ENCODE peak calls at places on chromosomes 4 and X, in four cellular contexts. One of them, this sample, is unnamed.

GRCh38 chr4:6779667-6780565 is 2.6 kb upstream of the KIAA0232 start:
- DNase-seq in A549: no peak
- DNase-seq in K562: peak; percentile 24
- DNase-seq in IMR-90: peak; percentile 40
- DNase-seq in this sample: no peak

GRCh38 chr4:139704915-139705485 is 39.4 kb downstream of the MGST2 start:
- DNase-seq in A549: peak; percentile 41
- DNase-seq in K562: peak; percentile 18
- DNase-seq in IMR-90: peak; percentile 42
- DNase-seq in this sample: no peak

GRCh38 chrX:13535371-13535770 is 34.0 kb upstream of the EGFL6 start:
- DNase-seq in A549: no peak
- DNase-seq in K562: no peak
- DNase-seq in IMR-90: no peak
- DNase-seq in this sample: no peak

GRCh38 chr4:89757154-89757723 is 79.7 kb downstream of the SNCA start:
- DNase-seq in A549: no peak
- DNase-seq in K562: no peak
- DNase-seq in IMR-90: no peak
- DNase-seq in this sample: no peak

GRCh38 chr4:109648266-109648996 is 54.8 kb downstream of the CASP6 start:
- DNase-seq in A549: no peak
- DNase-seq in K562: no peak
- DNase-seq in IMR-90: no peak
- DNase-seq in this sample: peak; percentile 21

GRCh38 chrX:10620121-10620699 is at the start of gene MID1:
- DNase-seq in A549: peak; percentile 85
- DNase-seq in K562: no peak
- DNase-seq in IMR-90: peak; percentile 80
- DNase-seq in this sample: no peak

GRCh38 chr4:88378691-88379559 is at the start of gene HERC6:
- DNase-seq in A549: peak; percentile 83
- DNase-seq in K562: peak; percentile 55
- DNase-seq in IMR-90: peak; percentile 78
- DNase-seq in this sample: peak; percentile 84

GRCh38 chr4:185761352-185762235 is 50.4 kb downstream of the SORBS2 start:
- DNase-seq in A549: no peak
- DNase-seq in K562: no peak
- DNase-seq in IMR-90: no peak
- DNase-seq in this sample: no peak

GRCh38 chr4:74590476-74590875 is 145.5 kb downstream of the AREG start:
- DNase-seq in A549: no peak
- DNase-seq in K562: no peak
- DNase-seq in IMR-90: no peak
- DNase-seq in this sample: no peak

GRCh38 chrX:136608295-136608933 is 39.5 kb upstream of the CD40LG start:
- DNase-seq in A549: peak; percentile 32
- DNase-seq in K562: peak; percentile 2
- DNase-seq in IMR-90: no peak
- DNase-seq in this sample: no peak

GRCh38 chr4:86892639-86892965 is 380 bp upstream of the C4orf36 start:
- DNase-seq in A549: no peak
- DNase-seq in K562: no peak
- DNase-seq in IMR-90: no peak
- DNase-seq in this sample: no peak

GRCh38 chrX:70979136-70979762 is 48.4 kb upstream of the SLC7A3 start:
- DNase-seq in A549: peak; percentile 42
- DNase-seq in K562: peak; percentile 54
- DNase-seq in IMR-90: peak; percentile 52
- DNase-seq in this sample: no peak

DNA sequence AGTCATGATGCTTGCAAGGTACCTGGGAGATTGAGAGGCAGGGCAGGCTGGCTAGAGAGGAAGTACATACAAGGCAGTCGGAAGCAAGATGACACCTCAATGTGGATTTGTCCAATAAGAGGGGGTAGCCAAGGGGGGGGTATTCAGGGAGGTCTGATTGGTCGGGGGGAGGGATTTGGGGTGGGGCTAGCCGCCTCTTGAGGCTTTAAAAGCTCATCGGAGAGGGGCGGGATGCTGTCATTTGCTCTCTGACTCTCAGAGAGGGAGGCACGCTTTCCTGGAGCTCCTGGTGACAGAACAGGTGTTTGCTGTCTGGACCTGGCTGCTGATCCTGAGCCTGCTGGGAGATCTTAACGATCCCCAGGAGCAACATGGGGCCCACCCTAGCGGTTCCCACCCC is at the start of gene GPR50:
- DNase-seq in A549: no peak
- DNase-seq in K562: no peak
- DNase-seq in IMR-90: no peak
- DNase-seq in this sample: no peak
- TF ChIP-seq ELK1 in A549: no peak
- TF ChIP-seq ELK1 in K562: no peak
- TF ChIP-seq ELK1 in IMR-90: no peak
- TF ChIP-seq ELK1 in this sample: no peak

DNA sequence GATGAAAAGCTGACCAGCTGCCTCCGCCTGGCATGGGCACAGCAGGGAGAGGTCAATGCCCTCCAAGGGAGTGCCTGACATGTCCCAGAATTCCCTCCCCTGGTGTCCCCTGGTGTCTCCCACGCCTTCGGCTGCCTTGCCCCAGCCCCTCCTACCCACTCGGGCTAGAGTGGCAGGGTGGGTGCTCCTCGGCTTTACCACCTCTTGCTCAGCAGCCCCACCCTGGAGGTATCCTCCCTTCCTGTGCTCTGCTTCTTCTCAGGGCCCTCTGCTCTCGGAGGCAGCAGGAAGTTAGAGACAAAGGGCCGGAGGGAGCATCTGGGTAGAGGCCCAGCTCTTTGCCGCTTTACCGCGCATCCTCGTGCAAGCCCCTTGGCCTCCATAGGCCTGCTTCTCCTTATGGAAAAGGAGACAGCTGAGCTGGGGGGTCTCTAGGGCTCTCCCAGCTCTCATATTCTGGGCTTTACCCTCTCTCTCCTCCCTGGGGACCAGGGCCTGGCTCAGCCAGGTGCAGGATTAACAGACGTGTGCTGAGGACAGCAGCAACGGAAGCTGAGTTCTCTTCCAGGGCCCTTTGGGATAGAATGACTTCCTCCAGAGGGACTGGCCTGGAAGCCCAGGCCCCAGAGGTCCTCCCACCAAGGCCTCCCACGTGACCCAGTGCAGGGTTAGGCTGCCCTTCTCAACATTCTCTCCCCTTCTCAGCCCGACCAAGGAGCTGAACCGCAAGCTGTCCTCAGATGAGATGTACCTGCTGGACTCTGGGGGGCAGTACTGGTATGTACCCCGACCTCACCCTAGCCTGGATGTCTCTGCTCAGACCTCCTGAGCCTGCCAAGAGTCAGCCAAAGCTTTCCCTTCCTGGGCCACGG is 17.2 kb downstream of the XPNPEP2 start:
- DNase-seq in A549: no peak
- DNase-seq in K562: peak; percentile 30
- DNase-seq in IMR-90: no peak
- DNase-seq in this sample: no peak
- TF ChIP-seq ELK1 in A549: no peak
- TF ChIP-seq ELK1 in K562: no peak
- TF ChIP-seq ELK1 in IMR-90: no peak
- TF ChIP-seq ELK1 in this sample: no peak

GRCh38 chrX:45623266-45623665 is 422.6 kb upstream of the DIPK2B start:
- DNase-seq in A549: peak; percentile 26
- DNase-seq in K562: no peak
- DNase-seq in IMR-90: peak; percentile 91
- DNase-seq in this sample: no peak
- TF ChIP-seq ELK1 in A549: no peak
- TF ChIP-seq ELK1 in K562: no peak
- TF ChIP-seq ELK1 in IMR-90: no peak
- TF ChIP-seq ELK1 in this sample: no peak

DNA sequence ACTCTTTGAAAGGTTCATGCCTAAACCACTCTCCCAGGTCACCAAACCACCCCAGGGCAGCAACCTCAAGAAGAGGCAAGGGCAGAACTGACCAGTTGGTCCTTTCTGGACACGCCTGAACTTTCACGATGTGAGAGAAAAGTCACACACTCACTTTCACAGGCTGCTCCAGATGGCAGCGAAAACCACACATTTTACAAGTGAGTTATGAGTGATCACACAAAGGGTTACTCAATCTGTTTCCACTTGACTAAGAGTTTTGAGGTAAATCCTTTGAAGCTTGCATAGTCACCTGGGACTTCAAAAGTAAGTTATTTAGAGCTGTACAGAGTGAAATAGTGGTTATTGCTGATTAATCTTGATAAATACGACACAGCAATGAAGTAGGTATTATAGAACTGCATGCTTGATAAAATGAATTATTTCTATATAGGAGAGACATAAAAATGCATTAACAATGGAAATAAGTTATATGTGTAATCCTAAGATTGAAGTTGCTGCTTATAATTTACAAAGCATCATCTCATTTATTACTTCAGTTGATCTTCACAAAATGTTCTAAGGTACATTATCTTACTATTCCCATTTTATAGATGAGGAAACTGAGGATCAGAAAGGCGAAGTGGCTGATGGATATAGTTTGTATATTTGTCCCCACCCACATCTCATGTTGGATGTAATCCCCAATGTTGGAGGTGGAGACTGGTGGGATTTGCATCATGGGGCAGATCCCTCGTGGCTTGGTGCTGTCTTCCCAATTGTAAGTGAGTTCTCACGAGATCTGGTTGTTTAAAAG is 103.0 kb upstream of the KLF3 start:
- DNase-seq in A549: no peak
- DNase-seq in K562: no peak
- DNase-seq in IMR-90: no peak
- DNase-seq in this sample: peak; percentile 54
- TF ChIP-seq ELK1 in A549: no peak
- TF ChIP-seq ELK1 in K562: no peak
- TF ChIP-seq ELK1 in IMR-90: no peak
- TF ChIP-seq ELK1 in this sample: no peak

GRCh38 chr4:127126718-127127117 is 506.0 kb upstream of the INTU start:
- DNase-seq in A549: no peak
- DNase-seq in K562: no peak
- DNase-seq in IMR-90: peak; percentile 55
- DNase-seq in this sample: no peak
- TF ChIP-seq ELK1 in A549: no peak
- TF ChIP-seq ELK1 in K562: no peak
- TF ChIP-seq ELK1 in IMR-90: no peak
- TF ChIP-seq ELK1 in this sample: no peak

DNA sequence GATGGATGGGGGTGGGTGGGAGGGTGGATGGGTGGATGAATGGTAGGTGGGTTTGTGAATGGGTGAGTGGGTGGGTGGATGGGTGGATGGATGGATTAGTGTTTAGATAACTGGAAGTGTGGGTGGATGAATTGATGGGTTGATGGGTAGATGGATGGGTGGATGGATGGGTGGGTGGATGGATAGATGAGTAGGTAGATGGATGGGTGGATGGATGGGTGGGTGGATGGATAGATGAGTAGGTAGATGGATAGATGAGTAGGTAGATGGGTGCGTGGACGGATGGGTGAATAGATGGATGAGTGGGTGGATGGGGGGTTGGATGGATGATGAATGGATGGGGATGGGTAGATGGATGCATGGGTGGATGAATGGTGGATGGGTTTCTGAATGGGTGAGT is 20.3 kb upstream of the ASMTL start:
- DNase-seq in A549: no peak
- DNase-seq in K562: no peak
- DNase-seq in IMR-90: no peak
- DNase-seq in this sample: no peak
- TF ChIP-seq ELK1 in A549: no peak
- TF ChIP-seq ELK1 in K562: no peak
- TF ChIP-seq ELK1 in IMR-90: no peak
- TF ChIP-seq ELK1 in this sample: no peak

DNA sequence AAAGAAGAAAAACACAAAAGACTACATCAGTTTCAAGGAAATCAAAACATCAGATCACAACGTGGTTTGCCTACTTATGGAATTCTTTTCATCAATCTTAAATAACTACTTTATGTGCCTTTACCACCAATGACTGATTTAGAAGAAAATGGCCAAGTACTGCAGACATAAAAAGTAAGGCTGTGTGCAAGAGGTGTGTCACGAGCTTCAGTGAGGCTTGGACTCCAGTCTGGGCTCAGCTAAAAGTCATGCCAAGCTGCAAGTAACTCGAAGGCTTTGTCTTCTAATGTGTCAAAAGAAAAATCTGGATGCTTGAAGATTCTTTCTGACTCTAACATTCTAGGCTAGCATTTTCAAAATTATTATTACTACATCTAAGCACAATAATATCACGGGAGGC is 17.0 kb downstream of the PRSS12 start:
- DNase-seq in A549: no peak
- DNase-seq in K562: no peak
- DNase-seq in IMR-90: no peak
- DNase-seq in this sample: no peak
- TF ChIP-seq ELK1 in A549: no peak
- TF ChIP-seq ELK1 in K562: no peak
- TF ChIP-seq ELK1 in IMR-90: no peak
- TF ChIP-seq ELK1 in this sample: no peak

DNA sequence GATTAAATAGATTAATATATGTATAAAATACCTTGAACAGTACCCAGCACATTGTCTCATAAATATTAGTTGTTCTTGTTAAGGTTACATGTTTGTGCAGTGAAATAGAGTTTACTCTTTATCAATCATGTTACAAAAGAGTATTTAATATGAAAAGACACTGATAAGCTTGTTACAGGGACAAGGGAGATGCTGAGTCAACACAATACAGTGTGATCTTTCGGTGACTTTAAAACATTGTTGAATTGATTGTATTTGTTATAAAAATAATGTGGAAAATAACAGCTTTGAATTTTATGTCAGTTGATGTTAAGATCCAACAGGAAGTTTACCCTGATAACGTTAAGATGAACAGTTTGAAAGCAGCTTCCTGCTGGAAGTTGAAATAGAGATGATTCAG is 1.4 kb upstream of the WDR13 start:
- DNase-seq in A549: no peak
- DNase-seq in K562: no peak
- DNase-seq in IMR-90: no peak
- DNase-seq in this sample: no peak
- TF ChIP-seq ELK1 in A549: no peak
- TF ChIP-seq ELK1 in K562: no peak
- TF ChIP-seq ELK1 in IMR-90: no peak
- TF ChIP-seq ELK1 in this sample: no peak

This sample was measured in GM12878.